ENCODE peak calls at places on chromosomes 12 and 14, in six cellular contexts. L is stimulated activated CD4-positive, alpha-beta T cell treated with anti-CD3 and anti-CD28 coated beads, Interleukin-15, amount 100 ng/mL, for 1 hour; S is stimulated activated CD8-positive, alpha-beta memory T cell treated with anti-CD3 and anti-CD28 coated beads, Interleukin-2, amount 100 ng/mL, for 1 hour; J is endothelial cell; D is HCEC 1CT; C is iris pigment epithelial cell. B is an unnamed sample.

GRCh38 chr14:101835566-101835965 is 74.1 kb downstream of the PPP2R5C start:
- DNase-seq in S (no peak), L (no peak), J (no peak), C (no peak), D (no peak), B (no peak)

GRCh38 chr12:31008241-31008711 is 65.4 kb upstream of the DDX11 start:
- DNase-seq in C (no peak), L (no peak), D (no peak), J (no peak), S (no peak), B (no peak)

GRCh38 chr12:85996280-85996679 is 122.2 kb downstream of the NTS start:
- DNase-seq in D (peak), S (no peak), J (no peak), C (peak), L (no peak), B (peak)

GRCh38 chr12:86551146-86551571 is 295.0 kb upstream of the MGAT4C start:
- DNase-seq in C (no peak), S (no peak), J (no peak), L (no peak), D (no peak), B (no peak)

GRCh38 chr14:99889268-99889667 is 96.1 kb downstream of the EML1 start:
- DNase-seq in D (no peak), L (no peak), S (no peak), C (no peak), J (no peak), B (no peak)

GRCh38 chr14:38808734-38809455 is 294.1 kb downstream of the SEC23A start:
- DNase-seq in D (no peak), J (no peak), L (no peak), S (no peak), C (no peak), B (no peak)

GRCh38 chr12:121805171-121805687 is 1.4 kb downstream of the SETD1B start:
- DNase-seq in D (no peak), C (peak), S (no peak), L (no peak), J (no peak), B (peak)

GRCh38 chr14:94601961-94602391 is 10.2 kb upstream of the SERPINA3 start:
- DNase-seq in C (peak), J (no peak), L (no peak), D (peak), S (no peak), B (peak)

GRCh38 chr14:100063314-100063941 is 1.8 kb upstream of the EVL start:
- DNase-seq in L (no peak), J (no peak), S (no peak), C (no peak), D (no peak), B (no peak)

GRCh38 chr14:75934998-75935628 is 46.7 kb downstream of the TGFB3 start:
- DNase-seq in D (no peak), J (no peak), C (no peak), S (no peak), L (no peak), B (no peak)

GRCh38 chr14:90444077-90444696 is 47.4 kb downstream of the CALM1 start:
- DNase-seq in S (no peak), D (no peak), J (no peak), L (no peak), C (peak), B (peak)

GRCh38 chr14:54223978-54224377 is 172.8 kb upstream of the CDKN3 start:
- DNase-seq in D (no peak), L (no peak), J (no peak), C (no peak), S (no peak), B (no peak)

GRCh38 chr14:103501041-103501870 is 21.4 kb downstream of the CKB start:
- DNase-seq in C (no peak), S (no peak), D (no peak), L (no peak), J (peak), B (no peak)

GRCh38 chr12:94080684-94081009 is 67.7 kb upstream of the PLXNC1 start:
- DNase-seq in S (no peak), L (no peak), D (no peak), J (no peak), C (no peak), B (no peak)

GRCh38 chr12:54975875-54976274 is 8.7 kb downstream of the TESPA1 start:
- DNase-seq in D (no peak), C (no peak), J (no peak), L (no peak), S (no peak), B (no peak)

GRCh38 chr12:30044206-30044605 is 260.5 kb upstream of the TMTC1 start:
- DNase-seq in S (no peak), D (no peak), L (no peak), J (no peak), C (no peak), B (no peak)

GRCh38 chr12:106953352-106954260 is 2.1 kb upstream of the TMEM263 start:
- DNase-seq in J (no peak), S (no peak), L (no peak), C (peak), D (peak), B (no peak)

GRCh38 chr14:22515961-22516360 is 73.1 kb downstream of the DAD1 start:
- DNase-seq in D (no peak), L (no peak), C (no peak), S (no peak), J (no peak), B (no peak)

GRCh38 chr14:34604990-34605389 is 25.0 kb downstream of the SNX6 start:
- DNase-seq in C (no peak), D (no peak), L (no peak), S (no peak), J (no peak), B (no peak)

GRCh38 chr12:119678459-119678858 is 10.5 kb downstream of the PRKAB1 start:
- DNase-seq in D (no peak), S (no peak), L (no peak), J (no peak), C (no peak), B (no peak)

GRCh38 chr12:7061138-7061537 is 620 bp downstream of the C1S start:
- DNase-seq in S (no peak), J (no peak), D (no peak), C (no peak), L (no peak), B (no peak)

GRCh38 chr14:79111963-79112362 is 941.8 kb downstream of the NRXN3 start:
- DNase-seq in D (peak), C (no peak), J (no peak), L (no peak), S (no peak), B (no peak)

GRCh38 chr12:11654338-11654737 is 4.9 kb downstream of the ETV6 start:
- DNase-seq in L (no peak), D (no peak), J (no peak), C (no peak), S (no peak), B (no peak)

GRCh38 chr12:9273276-9273675 is 65.1 kb upstream of the PZP start:
- DNase-seq in L (no peak), J (no peak), S (no peak), D (peak), C (peak), B (no peak)

GRCh38 chr14:56189306-56189705 is 71.1 kb downstream of the PELI2 start:
- DNase-seq in S (no peak), L (no peak), D (peak), J (no peak), C (peak), B (peak)

GRCh38 chr12:10111451-10111850 is 12.7 kb upstream of the CLEC1A start:
- DNase-seq in D (no peak), S (no peak), C (no peak), J (no peak), L (no peak), B (no peak)

GRCh38 chr14:101735453-101735852 is 26.1 kb upstream of the PPP2R5C start:
- DNase-seq in S (no peak), D (no peak), L (no peak), J (no peak), C (no peak), B (no peak)

GRCh38 chr12:43669373-43669772 is 89.2 kb downstream of the PUS7L start:
- DNase-seq in S (no peak), J (no peak), L (no peak), D (no peak), C (no peak), B (no peak)

GRCh38 chr12:53268637-53269562 is 801 bp downstream of the ESPL1 start:
- DNase-seq in C (no peak), D (peak), J (no peak), S (no peak), L (no peak), B (no peak)

GRCh38 chr12:45612044-45612794 is 117.3 kb upstream of the ARID2 start:
- DNase-seq in C (peak), L (no peak), S (no peak), D (peak), J (no peak), B (no peak)

GRCh38 chr12:131869871-131870418 is 24.5 kb upstream of the ULK1 start:
- DNase-seq in J (no peak), D (peak), L (no peak), C (peak), S (no peak), B (peak)

GRCh38 chr14:75470238-75470797 is 42.5 kb downstream of the JDP2 start:
- DNase-seq in S (no peak), C (no peak), D (no peak), J (no peak), L (no peak), B (no peak)

GRCh38 chr12:124730455-124730932 is 133.2 kb downstream of the SCARB1 start:
- DNase-seq in J (no peak), C (peak), L (no peak), S (no peak), D (no peak), B (no peak)

GRCh38 chr14:102229739-102230092 is 75.2 kb downstream of the MOK start:
- DNase-seq in J (no peak), L (no peak), C (no peak), D (no peak), S (no peak), B (no peak)

GRCh38 chr12:62618948-62619347 is 152.3 kb downstream of the MON2 start:
- DNase-seq in J (no peak), L (no peak), S (no peak), D (no peak), C (no peak), B (no peak)

B was measured in RKO.